ENCODE peak calls at places on chromosomes 12 and 14, in six cellular contexts. F is fibroblast of villous mesenchyme, D is PC-9, V is upper lobe of left lung, U is tibial artery, L is lower lobe of right lung. A is an unnamed sample.

GRCh38 chr12:51218607-51219161 is 822 bp upstream of the POU6F1 start:
- DNase-seq in F (no peak), D (no peak), V (peak; percentile 39), U (no peak), L (peak; percentile 48), A (no peak)

GRCh38 chr12:26319511-26319910 is 124.1 kb downstream of the SSPN start:
- DNase-seq in F (peak; percentile 66), D (peak; percentile 69), V (no peak), U (peak; percentile 46), L (peak; percentile 46), A (peak; percentile 74)

GRCh38 chr12:115013668-115014072 is 329.7 kb upstream of the TBX3 start:
- DNase-seq in F (no peak), D (no peak), V (no peak), U (no peak), L (no peak), A (no peak)

GRCh38 chr12:25723921-25724491 is 170.9 kb upstream of the LMNTD1 start:
- DNase-seq in F (peak; percentile 33), D (no peak), V (no peak), U (no peak), L (no peak), A (peak; percentile 85)

GRCh38 chr14:70714055-70714550 is 72.4 kb downstream of the TTC9 start:
- DNase-seq in F (peak; percentile 53), D (peak; percentile 55), V (no peak), U (no peak), L (no peak), A (peak; percentile 55)

GRCh38 chr12:95208678-95209077 is 8.6 kb downstream of the FGD6 start:
- DNase-seq in F (no peak), D (no peak), V (no peak), U (no peak), L (no peak), A (no peak)

GRCh38 chr12:8011331-8011730 is 21.2 kb upstream of the FOXJ2 start:
- DNase-seq in F (no peak), D (peak; percentile 85), V (no peak), U (no peak), L (no peak), A (no peak)

GRCh38 chr12:1995205-1995896 is 8.9 kb downstream of the DCP1B start:
- DNase-seq in F (no peak), D (no peak), V (no peak), U (no peak), L (no peak), A (no peak)

GRCh38 chr14:77241955-77242354 is 29.1 kb downstream of the NGB start:
- DNase-seq in F (no peak), D (no peak), V (no peak), U (no peak), L (no peak), A (no peak)

GRCh38 chr14:57987596-57988300 is 121.9 kb upstream of the SLC35F4 start:
- DNase-seq in F (no peak), D (no peak), V (no peak), U (no peak), L (no peak), A (no peak)

GRCh38 chr14:39033371-39033770 is 69.7 kb downstream of the SEC23A start:
- DNase-seq in F (no peak), D (no peak), V (no peak), U (no peak), L (no peak), A (no peak)

GRCh38 chr12:124771462-124772361 is 92.0 kb downstream of the SCARB1 start:
- DNase-seq in F (peak; percentile 67), D (peak; percentile 47), V (peak; percentile 88), U (peak; percentile 83), L (peak; percentile 89), A (peak; percentile 58)
- H3K4me3 ChIP-seq in F (no peak overlapping the region), D (no peak overlapping the region), V (no peak overlapping the region), U (no peak overlapping the region), L (no peak overlapping the region), A (no peak overlapping the region)

DNA sequence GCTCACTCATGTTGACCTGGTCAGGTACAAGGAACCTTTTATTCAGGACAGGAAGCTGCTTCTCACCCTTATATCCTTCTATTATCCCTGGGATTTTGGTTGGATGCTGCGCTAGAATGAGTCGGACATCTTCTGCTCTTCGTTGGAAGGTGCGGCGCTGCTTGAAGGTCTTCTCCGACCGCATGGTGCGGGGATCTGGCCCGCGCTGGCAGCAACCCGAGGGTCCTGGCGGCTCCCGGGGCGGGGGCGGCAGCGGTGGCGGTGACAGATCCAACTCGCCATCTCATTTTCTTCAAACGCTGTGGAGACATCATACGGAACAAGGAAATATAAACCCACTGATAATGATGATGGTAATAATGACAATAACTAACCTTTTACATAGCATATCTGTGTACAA is 126.3 kb downstream of the ATXN7L3B start:
- DNase-seq in F (no peak), D (no peak), V (no peak), U (no peak), L (no peak), A (no peak)
- TF ChIP-seq CTCF in F (no peak), D (no peak), V (no peak), U (no peak), L (no peak), A (no peak)

GRCh38 chr12:54019924-54020586 is 8.2 kb upstream of the HOXC6 start:
- DNase-seq in F (peak; percentile 75), D (no peak), V (no peak), U (no peak), L (no peak), A (peak; percentile 70)
- H3K4me3 ChIP-seq in F (peak overlapping the region; percentile 95), D (no peak overlapping the region), V (no peak overlapping the region), U (peak overlapping the region; percentile 69), L (no peak overlapping the region), A (peak overlapping the region; percentile 98)

DNA sequence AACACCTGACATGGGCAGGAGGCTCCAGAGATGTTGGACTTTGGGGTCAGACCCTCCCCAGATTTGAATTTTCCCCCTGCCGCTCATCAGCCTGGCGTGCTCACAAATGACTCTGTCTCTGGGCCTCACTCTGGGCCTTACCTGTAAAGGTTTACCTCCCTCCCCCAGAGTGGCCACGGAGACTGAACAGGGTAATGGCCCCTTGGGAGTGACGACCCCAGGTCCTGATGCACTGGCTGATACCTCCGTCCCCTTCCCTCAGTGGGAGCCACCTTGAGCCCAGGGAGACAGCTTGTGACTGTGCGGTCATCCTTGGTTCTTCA is 7.0 kb downstream of the SLC25A29 start:
- DNase-seq in F (no peak), D (no peak), V (no peak), U (no peak), L (peak; percentile 13), A (no peak)
- TF ChIP-seq CTCF in F (no peak), D (no peak), V (no peak), U (no peak), L (no peak), A (no peak)

GRCh38 chr14:49946320-49947141 is 53.6 kb downstream of the ARF6 start:
- DNase-seq in F (peak; percentile 85), D (peak; percentile 91), V (peak; percentile 37), U (no peak), L (no peak), A (peak; percentile 80)
- H3K4me3 ChIP-seq in F (no peak overlapping the region), D (no peak overlapping the region), V (no peak overlapping the region), U (no peak overlapping the region), L (no peak overlapping the region), A (no peak overlapping the region)

DNA sequence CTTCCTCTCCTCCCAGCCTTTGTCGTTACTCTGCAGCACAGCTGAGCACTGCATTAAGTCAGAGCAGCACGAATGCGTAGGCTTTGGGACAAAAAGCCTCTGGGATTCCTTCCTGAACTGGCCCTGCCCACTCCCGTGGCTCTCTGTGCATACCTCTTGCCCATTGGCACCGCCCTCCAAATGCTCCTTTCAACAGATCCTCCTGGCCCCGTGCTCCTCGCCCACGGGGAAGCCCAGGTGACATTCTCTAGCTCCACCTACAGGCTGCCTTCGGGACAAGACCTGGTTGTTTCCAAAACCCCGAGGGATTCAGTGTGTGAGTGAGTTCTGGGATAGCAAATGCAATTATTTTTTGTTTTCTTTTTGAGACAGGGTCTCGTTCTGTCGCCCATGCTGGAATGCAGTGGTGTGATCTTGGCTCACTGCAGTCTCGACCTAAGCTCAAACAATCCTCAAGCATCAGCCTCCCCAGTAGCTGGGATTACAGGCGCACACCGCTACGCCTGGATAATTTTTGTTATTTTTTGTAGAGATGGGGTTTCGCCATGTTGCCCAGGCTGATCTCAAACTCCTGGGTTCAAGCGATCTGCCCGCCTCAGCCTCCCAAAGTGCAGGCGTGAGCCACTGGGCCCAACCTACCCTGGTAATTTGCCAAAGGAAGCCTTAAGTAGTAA is 17.9 kb upstream of the TDRD9 start:
- DNase-seq in F (peak; percentile 63), D (peak; percentile 84), V (peak; percentile 95), U (peak; percentile 55), L (peak; percentile 94), A (peak; percentile 55)
- TF ChIP-seq CTCF in F (peak; percentile 87), D (peak; percentile 87), V (peak; percentile 73), U (peak; percentile 71), L (peak; percentile 80), A (peak; percentile 80)

DNA sequence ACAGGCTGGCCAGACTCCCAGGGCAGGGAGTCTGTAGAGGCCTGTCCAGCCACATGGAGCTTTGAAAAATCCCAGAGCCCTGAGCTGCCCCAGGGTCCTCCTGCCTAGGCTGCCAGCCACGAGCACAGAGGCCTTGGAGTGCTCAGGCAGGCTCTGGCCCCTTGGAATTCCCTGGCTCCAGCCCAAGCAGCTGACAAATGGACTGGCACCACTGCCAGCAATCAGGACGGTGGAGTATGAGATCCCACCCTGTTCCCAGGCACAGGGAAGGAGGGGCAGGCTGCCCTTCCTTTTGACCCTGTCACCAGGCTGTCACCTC is 26.3 kb downstream of the CMKLR1 start:
- DNase-seq in F (peak; percentile 35), D (no peak), V (peak; percentile 71), U (peak; percentile 71), L (peak; percentile 69), A (peak; percentile 39)
- H3K4me3 ChIP-seq in F (no peak overlapping the region), D (no peak overlapping the region), V (no peak overlapping the region), U (no peak overlapping the region), L (no peak overlapping the region), A (no peak overlapping the region)

DNA sequence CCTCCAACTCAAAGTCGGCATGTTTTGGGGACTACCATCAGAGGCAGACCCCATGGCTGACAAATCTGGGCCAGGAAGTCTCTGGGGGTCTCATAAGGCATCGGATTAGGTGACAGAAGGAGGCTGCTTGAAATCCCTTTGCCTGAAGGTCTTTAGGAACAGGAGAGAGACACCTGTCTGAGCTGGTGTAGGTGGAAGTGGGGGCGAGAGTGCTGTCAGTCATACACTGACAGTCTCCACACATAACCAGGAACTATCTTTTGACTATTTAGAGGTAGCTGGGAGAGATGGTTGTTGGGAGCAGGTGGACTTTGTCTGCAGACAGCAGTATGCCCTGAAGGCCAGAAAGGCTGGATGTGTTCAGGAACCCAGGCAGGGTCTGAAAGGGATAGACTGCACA is 98.7 kb downstream of the PRMT8 start:
- DNase-seq in F (no peak), D (no peak), V (no peak), U (no peak), L (no peak), A (no peak)
- TF ChIP-seq CTCF in F (no peak), D (no peak), V (no peak), U (no peak), L (no peak), A (no peak)

GRCh38 chr12:47903151-47903611 is 1.6 kb downstream of the VDR start:
- DNase-seq in F (peak; percentile 50), D (no peak), V (peak; percentile 75), U (peak; percentile 34), L (peak; percentile 66), A (peak; percentile 96)
- H3K4me3 ChIP-seq in F (peak overlapping the region; percentile 78), D (peak overlapping the region; percentile 81), V (peak overlapping the region; percentile 54), U (peak overlapping the region; percentile 69), L (peak overlapping the region; percentile 70), A (peak overlapping the region; percentile 92)

GRCh38 chr12:79690606-79691298 is at the start of gene PAWR:
- DNase-seq in F (peak; percentile 67), D (peak; percentile 71), V (peak; percentile 80), U (peak; percentile 57), L (peak; percentile 80), A (peak; percentile 63)
- TF ChIP-seq CTCF in F (peak; percentile 19), D (no peak), V (no peak), U (no peak), L (peak; percentile 6), A (peak; percentile 5)